ENCODE peak calls at places on chromosome 6, in four cellular contexts. One of them, this sample, is unnamed.

GRCh38 chr6:134774244-134774643 is 175.7 kb downstream of the ALDH8A1 start:
- DNase-seq in HepG2: no peak
- DNase-seq in ovary: no peak
- DNase-seq in A549: no peak
- DNase-seq in this sample: no peak

GRCh38 chr6:20092071-20092566 is 120.2 kb downstream of the MBOAT1 start:
- DNase-seq in HepG2: peak
- DNase-seq in ovary: no peak
- DNase-seq in A549: peak
- DNase-seq in this sample: no peak

GRCh38 chr6:109722564-109723254 is 31.6 kb downstream of the FIG4 start:
- DNase-seq in HepG2: no peak
- DNase-seq in ovary: no peak
- DNase-seq in A549: no peak
- DNase-seq in this sample: no peak

GRCh38 chr6:84151669-84152068 is 75.8 kb downstream of the CEP162 start:
- DNase-seq in HepG2: no peak
- DNase-seq in ovary: no peak
- DNase-seq in A549: no peak
- DNase-seq in this sample: no peak

GRCh38 chr6:142387997-142388815 is 86.4 kb downstream of the ADGRG6 start:
- DNase-seq in HepG2: peak
- DNase-seq in ovary: no peak
- DNase-seq in A549: no peak
- DNase-seq in this sample: no peak

GRCh38 chr6:31216208-31216898 is 45.9 kb upstream of the POU5F1 start:
- DNase-seq in HepG2: no peak
- DNase-seq in ovary: no peak
- DNase-seq in A549: no peak
- DNase-seq in this sample: no peak

GRCh38 chr6:37731888-37732287 is 34.2 kb upstream of the MDGA1 start:
- DNase-seq in HepG2: no peak
- DNase-seq in ovary: no peak
- DNase-seq in A549: no peak
- DNase-seq in this sample: no peak

GRCh38 chr6:105646391-105646867 is 243.5 kb upstream of the PREP start:
- DNase-seq in HepG2: no peak
- DNase-seq in ovary: no peak
- DNase-seq in A549: no peak
- DNase-seq in this sample: no peak

GRCh38 chr6:27144740-27145079 is 102.8 kb upstream of the PRSS16 start:
- DNase-seq in HepG2: no peak
- DNase-seq in ovary: no peak
- DNase-seq in A549: no peak
- DNase-seq in this sample: no peak

GRCh38 chr6:158048589-158048988 is 66.9 kb downstream of the SYNJ2 start:
- DNase-seq in HepG2: no peak
- DNase-seq in ovary: no peak
- DNase-seq in A549: no peak
- DNase-seq in this sample: no peak

GRCh38 chr6:16338577-16339262 is 100.3 kb downstream of the GMPR start:
- DNase-seq in HepG2: no peak
- DNase-seq in ovary: peak
- DNase-seq in A549: peak
- DNase-seq in this sample: peak

GRCh38 chr6:108653864-108654402 is 93.2 kb downstream of the FOXO3 start:
- DNase-seq in HepG2: no peak
- DNase-seq in ovary: peak
- DNase-seq in A549: no peak
- DNase-seq in this sample: no peak

GRCh38 chr6:92132957-92133356 is 1286.4 kb downstream of the EPHA7 start:
- DNase-seq in HepG2: no peak
- DNase-seq in ovary: no peak
- DNase-seq in A549: no peak
- DNase-seq in this sample: no peak

GRCh38 chr6:20118877-20119276 is 93.4 kb downstream of the MBOAT1 start:
- DNase-seq in HepG2: no peak
- DNase-seq in ovary: no peak
- DNase-seq in A549: no peak
- DNase-seq in this sample: no peak

GRCh38 chr6:44512868-44513641 is 125.5 kb downstream of the CDC5L start:
- DNase-seq in HepG2: no peak
- DNase-seq in ovary: no peak
- DNase-seq in A549: no peak
- DNase-seq in this sample: no peak

GRCh38 chr6:17966451-17966850 is 21.0 kb downstream of the KIF13A start:
- DNase-seq in HepG2: no peak
- DNase-seq in ovary: no peak
- DNase-seq in A549: no peak
- DNase-seq in this sample: no peak

GRCh38 chr6:17967668-17968067 is 19.8 kb downstream of the KIF13A start:
- DNase-seq in HepG2: no peak
- DNase-seq in ovary: no peak
- DNase-seq in A549: no peak
- DNase-seq in this sample: no peak

GRCh38 chr6:17971128-17972073 is 16.0 kb downstream of the KIF13A start:
- DNase-seq in HepG2: no peak
- DNase-seq in ovary: peak
- DNase-seq in A549: no peak
- DNase-seq in this sample: no peak

GRCh38 chr6:17968081-17968518 is 19.3 kb downstream of the KIF13A start:
- DNase-seq in HepG2: no peak
- DNase-seq in ovary: no peak
- DNase-seq in A549: no peak
- DNase-seq in this sample: no peak

GRCh38 chr6:17968876-17969275 is 18.6 kb downstream of the KIF13A start:
- DNase-seq in HepG2: no peak
- DNase-seq in ovary: no peak
- DNase-seq in A549: no peak
- DNase-seq in this sample: no peak
- TF ChIP-seq EP300 in HepG2: no peak
- TF ChIP-seq EP300 in ovary: no peak
- TF ChIP-seq EP300 in A549: no peak
- TF ChIP-seq EP300 in this sample: no peak

GRCh38 chr6:166803455-166803854 is 152.9 kb downstream of the RNASET2 start:
- DNase-seq in HepG2: no peak
- DNase-seq in ovary: no peak
- DNase-seq in A549: no peak
- DNase-seq in this sample: no peak
- H3K27ac ChIP-seq in HepG2: no peak
- H3K27ac ChIP-seq in ovary: no peak
- H3K27ac ChIP-seq in A549: no peak
- H3K27ac ChIP-seq in this sample: no peak

DNA sequence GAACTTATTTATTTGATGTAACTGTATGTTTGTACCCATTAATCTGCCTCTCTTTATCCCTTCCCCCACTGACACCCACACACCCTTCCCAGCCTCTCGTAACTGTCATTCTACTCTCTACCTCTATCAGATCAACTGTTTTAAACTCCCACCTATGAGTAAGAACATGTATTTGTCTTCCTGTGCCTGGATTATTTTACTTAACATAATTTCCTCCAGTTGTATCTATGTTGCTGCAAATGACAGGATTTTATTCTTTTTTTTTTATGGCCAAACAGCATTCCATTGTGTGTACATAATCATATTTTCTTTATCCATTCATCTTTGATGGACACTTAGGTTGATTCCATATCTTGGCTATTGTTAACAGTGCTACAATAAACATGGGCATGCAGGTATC is 49.3 kb downstream of the PHACTR2 start:
- DNase-seq in HepG2: no peak
- DNase-seq in ovary: no peak
- DNase-seq in A549: no peak
- DNase-seq in this sample: no peak
- TF ChIP-seq EP300 in HepG2: no peak
- TF ChIP-seq EP300 in ovary: no peak
- TF ChIP-seq EP300 in A549: no peak
- TF ChIP-seq EP300 in this sample: no peak

DNA sequence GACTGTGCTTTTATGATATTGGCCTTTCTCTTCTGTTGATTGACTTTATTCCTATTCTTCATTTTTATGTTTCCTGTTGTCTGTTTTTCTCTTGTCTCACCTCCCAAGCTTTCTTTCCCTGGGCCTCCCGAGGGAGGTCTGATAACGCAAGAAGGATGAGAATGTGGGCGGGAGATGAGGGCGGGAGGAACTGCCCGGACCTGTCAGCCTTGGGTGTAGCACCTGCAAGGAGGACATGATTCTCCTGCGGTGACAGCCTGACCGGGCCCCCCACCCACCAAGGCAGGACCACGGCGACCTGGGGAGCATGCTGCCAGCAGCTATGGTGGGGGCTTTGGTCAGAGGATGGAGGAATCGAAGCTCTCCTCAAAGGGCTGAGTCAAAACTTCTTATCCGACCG is 86.9 kb downstream of the PLEKHG1 start:
- DNase-seq in HepG2: no peak
- DNase-seq in ovary: no peak
- DNase-seq in A549: no peak
- DNase-seq in this sample: no peak
- H3K27ac ChIP-seq in HepG2: no peak
- H3K27ac ChIP-seq in ovary: no peak
- H3K27ac ChIP-seq in A549: no peak
- H3K27ac ChIP-seq in this sample: peak

GRCh38 chr6:148789991-148790390 is 43.2 kb downstream of the UST start:
- DNase-seq in HepG2: no peak
- DNase-seq in ovary: no peak
- DNase-seq in A549: no peak
- DNase-seq in this sample: no peak
- TF ChIP-seq EP300 in HepG2: no peak
- TF ChIP-seq EP300 in ovary: no peak
- TF ChIP-seq EP300 in A549: no peak
- TF ChIP-seq EP300 in this sample: no peak